ENCODE peak calls at places on chromosomes 6 and 20, in five cellular contexts. One of them, this sample, is unnamed.
A peak's percentile ranks its signal among the peaks of the same experiment; 100 is the strongest.

GRCh38 chr6:130931683-130932082 is 104.5 kb downstream of the SMLR1 start:
- DNase-seq in GM12878: no peak
- DNase-seq in SK-N-SH: no peak
- DNase-seq in H1: no peak
- DNase-seq in K562: no peak
- DNase-seq in this sample: peak; percentile 46

GRCh38 chr20:10963717-10964266 is 290.0 kb upstream of the JAG1 start:
- DNase-seq in GM12878: no peak
- DNase-seq in SK-N-SH: no peak
- DNase-seq in H1: no peak
- DNase-seq in K562: no peak
- DNase-seq in this sample: no peak

GRCh38 chr6:168420706-168421105 is 20.3 kb upstream of the SMOC2 start:
- DNase-seq in GM12878: no peak
- DNase-seq in SK-N-SH: no peak
- DNase-seq in H1: no peak
- DNase-seq in K562: no peak
- DNase-seq in this sample: no peak

GRCh38 chr6:34125939-34126338 is 19.9 kb downstream of the GRM4 start:
- DNase-seq in GM12878: no peak
- DNase-seq in SK-N-SH: no peak
- DNase-seq in H1: no peak
- DNase-seq in K562: no peak
- DNase-seq in this sample: no peak

GRCh38 chr20:35199696-35200095 is 26.8 kb upstream of the MMP24 start:
- DNase-seq in GM12878: no peak
- DNase-seq in SK-N-SH: no peak
- DNase-seq in H1: no peak
- DNase-seq in K562: no peak
- DNase-seq in this sample: no peak

GRCh38 chr6:116513224-116513875 is 1.9 kb downstream of the CALHM5 start:
- DNase-seq in GM12878: no peak
- DNase-seq in SK-N-SH: no peak
- DNase-seq in H1: no peak
- DNase-seq in K562: no peak
- DNase-seq in this sample: no peak

GRCh38 chr6:87483929-87484328 is 11.2 kb downstream of the SLC35A1 start:
- DNase-seq in GM12878: no peak
- DNase-seq in SK-N-SH: peak; percentile 12
- DNase-seq in H1: peak; percentile 80
- DNase-seq in K562: peak; percentile 38
- DNase-seq in this sample: peak; percentile 70

GRCh38 chr6:7546832-7547714 is 5.6 kb downstream of the DSP start:
- DNase-seq in GM12878: no peak
- DNase-seq in SK-N-SH: no peak
- DNase-seq in H1: no peak
- DNase-seq in K562: no peak
- DNase-seq in this sample: no peak

GRCh38 chr6:134098276-134098675 is 45.9 kb upstream of the SLC2A12 start:
- DNase-seq in GM12878: no peak
- DNase-seq in SK-N-SH: peak; percentile 50
- DNase-seq in H1: no peak
- DNase-seq in K562: no peak
- DNase-seq in this sample: no peak

GRCh38 chr20:59748555-59749292 is 144.4 kb downstream of the PHACTR3 start:
- DNase-seq in GM12878: no peak
- DNase-seq in SK-N-SH: no peak
- DNase-seq in H1: no peak
- DNase-seq in K562: no peak
- DNase-seq in this sample: no peak

GRCh38 chr6:74607934-74608333 is 597.9 kb downstream of the COL12A1 start:
- DNase-seq in GM12878: no peak
- DNase-seq in SK-N-SH: no peak
- DNase-seq in H1: no peak
- DNase-seq in K562: no peak
- DNase-seq in this sample: no peak

GRCh38 chr6:71040043-71040442 is 83.2 kb upstream of the B3GAT2 start:
- DNase-seq in GM12878: no peak
- DNase-seq in SK-N-SH: no peak
- DNase-seq in H1: no peak
- DNase-seq in K562: no peak
- DNase-seq in this sample: no peak

GRCh38 chr20:35823147-35823546 is 51.3 kb downstream of the PHF20 start:
- DNase-seq in GM12878: no peak
- DNase-seq in SK-N-SH: no peak
- DNase-seq in H1: no peak
- DNase-seq in K562: peak; percentile 46
- DNase-seq in this sample: no peak

GRCh38 chr20:44856847-44857448 is 28.6 kb upstream of the YWHAB start:
- DNase-seq in GM12878: no peak
- DNase-seq in SK-N-SH: no peak
- DNase-seq in H1: no peak
- DNase-seq in K562: peak; percentile 49
- DNase-seq in this sample: peak; percentile 68

GRCh38 chr6:39905640-39905975 is 28.7 kb downstream of the MOCS1 start:
- DNase-seq in GM12878: no peak
- DNase-seq in SK-N-SH: no peak
- DNase-seq in H1: no peak
- DNase-seq in K562: no peak
- DNase-seq in this sample: no peak

GRCh38 chr6:45931254-45931653 is 84.4 kb downstream of the CLIC5 start:
- DNase-seq in GM12878: no peak
- DNase-seq in SK-N-SH: no peak
- DNase-seq in H1: no peak
- DNase-seq in K562: no peak
- DNase-seq in this sample: no peak

GRCh38 chr20:18632196-18632789 is 44.4 kb downstream of the DTD1 start:
- DNase-seq in GM12878: no peak
- DNase-seq in SK-N-SH: peak; percentile 74
- DNase-seq in H1: peak; percentile 50
- DNase-seq in K562: peak; percentile 48
- DNase-seq in this sample: peak; percentile 25
- TF ChIP-seq GABPA in GM12878: no peak
- TF ChIP-seq GABPA in SK-N-SH: no peak
- TF ChIP-seq GABPA in H1: no peak
- TF ChIP-seq GABPA in K562: no peak
- TF ChIP-seq GABPA in this sample: no peak

GRCh38 chr20:20085071-20085470 is 32.7 kb downstream of the CFAP61 start:
- DNase-seq in GM12878: no peak
- DNase-seq in SK-N-SH: no peak
- DNase-seq in H1: no peak
- DNase-seq in K562: no peak
- DNase-seq in this sample: no peak

GRCh38 chr20:20084296-20084752 is 32.0 kb downstream of the CFAP61 start:
- DNase-seq in GM12878: no peak
- DNase-seq in SK-N-SH: no peak
- DNase-seq in H1: no peak
- DNase-seq in K562: no peak
- DNase-seq in this sample: no peak

GRCh38 chr20:20079102-20079784 is 26.9 kb downstream of the CFAP61 start:
- DNase-seq in GM12878: no peak
- DNase-seq in SK-N-SH: no peak
- DNase-seq in H1: no peak
- DNase-seq in K562: no peak
- DNase-seq in this sample: no peak

GRCh38 chr20:20085812-20086211 is 33.5 kb downstream of the CFAP61 start:
- DNase-seq in GM12878: no peak
- DNase-seq in SK-N-SH: no peak
- DNase-seq in H1: no peak
- DNase-seq in K562: no peak
- DNase-seq in this sample: no peak

GRCh38 chr20:20083796-20084195 is 31.5 kb downstream of the CFAP61 start:
- DNase-seq in GM12878: peak; percentile 2
- DNase-seq in SK-N-SH: peak; percentile 31
- DNase-seq in H1: no peak
- DNase-seq in K562: peak; percentile 7
- DNase-seq in this sample: no peak
- TF ChIP-seq POLR2AphosphoS5 in GM12878: no peak
- TF ChIP-seq POLR2AphosphoS5 in SK-N-SH: no peak
- TF ChIP-seq POLR2AphosphoS5 in H1: no peak
- TF ChIP-seq POLR2AphosphoS5 in K562: no peak
- TF ChIP-seq POLR2AphosphoS5 in this sample: no peak

GRCh38 chr6:108168501-108168979 is 2.7 kb downstream of the NR2E1 start:
- DNase-seq in GM12878: no peak
- DNase-seq in SK-N-SH: peak; percentile 74
- DNase-seq in H1: no peak
- DNase-seq in K562: no peak
- DNase-seq in this sample: peak; percentile 18
- TF ChIP-seq CTCF in GM12878: peak; percentile 16
- TF ChIP-seq CTCF in SK-N-SH: no peak
- TF ChIP-seq CTCF in H1: no peak
- TF ChIP-seq CTCF in K562: no peak
- TF ChIP-seq CTCF in this sample: no peak

GRCh38 chr20:48924711-48925109 is 3.2 kb downstream of the ARFGEF2 start:
- DNase-seq in GM12878: no peak
- DNase-seq in SK-N-SH: no peak
- DNase-seq in H1: no peak
- DNase-seq in K562: no peak
- DNase-seq in this sample: no peak

GRCh38 chr20:48921168-48921882 is at the start of gene ARFGEF2:
- DNase-seq in GM12878: peak; percentile 77
- DNase-seq in SK-N-SH: peak; percentile 99
- DNase-seq in H1: peak; percentile 69
- DNase-seq in K562: peak; percentile 97
- DNase-seq in this sample: peak; percentile 90

GRCh38 chr20:48921883-48922867 is 664 bp downstream of the ARFGEF2 start:
- DNase-seq in GM12878: no peak
- DNase-seq in SK-N-SH: peak; percentile 85
- DNase-seq in H1: no peak
- DNase-seq in K562: peak; percentile 73
- DNase-seq in this sample: peak; percentile 70

GRCh38 chr20:48920527-48921167 is 864 bp upstream of the ARFGEF2 start:
- DNase-seq in GM12878: no peak
- DNase-seq in SK-N-SH: no peak
- DNase-seq in H1: no peak
- DNase-seq in K562: no peak
- DNase-seq in this sample: no peak

DNA sequence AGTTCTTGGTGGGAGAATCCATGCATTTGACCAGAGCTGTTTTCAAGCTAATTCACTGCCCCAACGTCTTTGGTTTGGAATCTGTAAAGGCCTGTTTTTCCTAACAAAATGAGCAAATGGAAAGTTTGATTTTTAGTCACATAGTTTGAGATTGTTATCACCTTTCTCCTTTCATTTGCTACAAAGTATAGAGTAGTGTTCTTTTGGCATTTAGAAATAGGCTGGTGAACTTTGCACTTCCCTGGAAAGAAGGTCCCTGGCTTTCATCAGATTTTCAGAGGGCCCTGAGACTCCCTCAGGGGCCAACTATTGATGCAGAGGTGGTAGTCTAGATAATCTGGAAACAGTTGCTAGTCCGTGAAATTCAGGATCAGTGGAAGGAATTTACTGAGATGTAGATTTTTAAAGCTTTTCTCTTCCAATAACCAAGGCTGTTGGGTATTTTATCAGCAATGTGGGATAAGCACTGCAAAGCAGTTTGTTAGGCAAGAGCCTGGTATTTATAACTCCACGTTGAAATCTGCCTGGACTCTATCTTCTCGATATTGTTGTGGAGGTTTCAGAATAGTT is 1.7 kb downstream of the ARFGEF2 start:
- DNase-seq in GM12878: no peak
- DNase-seq in SK-N-SH: no peak
- DNase-seq in H1: no peak
- DNase-seq in K562: no peak
- DNase-seq in this sample: no peak
- TF ChIP-seq GABPA in GM12878: no peak
- TF ChIP-seq GABPA in SK-N-SH: no peak
- TF ChIP-seq GABPA in H1: no peak
- TF ChIP-seq GABPA in K562: no peak
- TF ChIP-seq GABPA in this sample: no peak

GRCh38 chr20:17827759-17828559 is 128.2 kb downstream of the BANF2 start:
- DNase-seq in GM12878: no peak
- DNase-seq in SK-N-SH: no peak
- DNase-seq in H1: no peak
- DNase-seq in K562: no peak
- DNase-seq in this sample: no peak
- TF ChIP-seq POLR2AphosphoS5 in GM12878: no peak
- TF ChIP-seq POLR2AphosphoS5 in SK-N-SH: no peak
- TF ChIP-seq POLR2AphosphoS5 in H1: no peak
- TF ChIP-seq POLR2AphosphoS5 in K562: no peak
- TF ChIP-seq POLR2AphosphoS5 in this sample: no peak

This sample was measured in HL-60.